ENCODE peak calls at places on chromosomes 13 and 19, in nine cellular contexts. D is hippocampal formation; O is erythroblast; A is activated CD4-positive, alpha-beta T cell treated with anti-CD3 and anti-CD28 coated beads for 48 hours; R is Kasumi-1; M is stimulated activated CD4-positive, alpha-beta T cell treated with anti-CD3 and anti-CD28 coated beads, Interleukin-12 subunit alpha, Interleukin-12 subunit beta, amount 100 ng/mL, for 4 hours; N is GM20000; Y is cardiac fibroblast; H is mucosa of gallbladder. P is an unnamed sample.

GRCh38 chr13:47801555-47801954 is 199.5 kb downstream of the SUCLA2 start:
- DNase-seq in A (no peak), H (no peak), N (no peak), R (no peak), Y (no peak), D (no peak), O (no peak), M (no peak), P (no peak)

GRCh38 chr19:32223595-32224370 is 121.6 kb upstream of the ZNF507 start:
- DNase-seq in D (no peak), M (no peak), O (no peak), N (no peak), A (peak), R (no peak), Y (no peak), H (no peak), P (no peak)

GRCh38 chr13:40440990-40441820 is 225.2 kb downstream of the FOXO1 start:
- DNase-seq in R (no peak), D (peak), A (no peak), O (no peak), N (no peak), M (no peak), H (peak), Y (peak), P (no peak)

GRCh38 chr19:12065100-12065538 is 588 bp downstream of the ZNF844 start:
- DNase-seq in H (peak), R (no peak), M (peak), O (peak), N (peak), D (peak), A (peak), Y (peak), P (no peak)

GRCh38 chr19:34253711-34254551 is 423 bp upstream of the GARRE1 start:
- DNase-seq in Y (no peak), O (no peak), A (no peak), R (peak), D (peak), H (peak), M (peak), N (no peak), P (no peak)

GRCh38 chr13:75299206-75299605 is 182.8 kb downstream of the TBC1D4 start:
- DNase-seq in Y (no peak), M (no peak), H (no peak), N (no peak), A (no peak), R (no peak), D (no peak), O (no peak), P (no peak)

GRCh38 chr13:43986395-43986794 is 106.7 kb downstream of the LACC1 start:
- DNase-seq in M (no peak), A (no peak), R (no peak), D (no peak), N (no peak), Y (no peak), O (no peak), H (no peak), P (no peak)

GRCh38 chr13:110338441-110339101 is 31.5 kb downstream of the COL4A2 start:
- DNase-seq in Y (peak), A (no peak), H (peak), M (no peak), O (no peak), N (no peak), R (no peak), D (no peak), P (no peak)

GRCh38 chr19:13880059-13880672 is 3.2 kb downstream of the NANOS3 start:
- DNase-seq in A (peak), N (peak), O (peak), R (peak), H (peak), M (peak), D (peak), Y (peak), P (peak)

GRCh38 chr19:14418743-14419037 is 451 bp downstream of the DDX39A start:
- DNase-seq in R (no peak), Y (no peak), D (no peak), A (no peak), N (no peak), M (no peak), H (no peak), O (no peak), P (no peak)

GRCh38 chr13:106186366-106187030 is 349.0 kb downstream of the EFNB2 start:
- DNase-seq in D (no peak), O (no peak), R (no peak), N (no peak), A (no peak), H (no peak), Y (peak), M (no peak), P (no peak)

GRCh38 chr13:99050983-99051488 is 73.2 kb upstream of the DOCK9 start:
- DNase-seq in R (no peak), Y (no peak), H (no peak), N (no peak), A (no peak), M (no peak), D (no peak), O (no peak), P (no peak)

GRCh38 chr13:71730267-71730666 is 136.7 kb downstream of the DACH1 start:
- DNase-seq in M (no peak), D (no peak), A (no peak), N (no peak), Y (no peak), O (no peak), H (no peak), R (no peak), P (no peak)

GRCh38 chr13:111184685-111185401 is 69.7 kb downstream of the ARHGEF7 start:
- DNase-seq in N (peak), H (no peak), R (peak), M (peak), O (no peak), D (no peak), A (peak), Y (peak), P (no peak)

GRCh38 chr13:82947121-82948077 is 934.9 kb downstream of the SLITRK1 start:
- DNase-seq in R (no peak), D (no peak), M (no peak), N (no peak), A (no peak), H (no peak), Y (no peak), O (no peak), P (no peak)

GRCh38 chr13:26919311-26919710 is 158.7 kb upstream of the GPR12 start:
- DNase-seq in O (no peak), D (no peak), A (no peak), H (no peak), R (no peak), M (no peak), Y (no peak), N (no peak), P (no peak)

GRCh38 chr19:10565028-10565566 is 713 bp downstream of the KRI1 start:
- DNase-seq in R (peak), Y (peak), N (peak), H (no peak), D (no peak), M (peak), A (peak), O (peak), P (peak)

GRCh38 chr19:19276386-19276785 is 3.3 kb upstream of the TM6SF2 start:
- DNase-seq in O (no peak), D (no peak), M (no peak), R (no peak), H (peak), A (no peak), Y (peak), N (no peak), P (no peak)

GRCh38 chr19:50514346-50515167 is 844 bp upstream of the ASPDH start:
- DNase-seq in A (no peak), M (no peak), D (peak), O (no peak), R (no peak), H (no peak), N (no peak), Y (no peak), P (no peak)

GRCh38 chr19:3366104-3366760 is at the start of gene NFIC:
- DNase-seq in D (peak), A (peak), M (peak), O (peak), R (peak), N (peak), H (peak), Y (peak), P (peak)

GRCh38 chr13:25375727-25376358 is 4.1 kb downstream of the ATP8A2 start:
- DNase-seq in H (peak), M (no peak), Y (peak), O (peak), A (peak), R (peak), N (peak), D (no peak), P (peak)

GRCh38 chr19:7450243-7451223 is 38.3 kb downstream of the PEX11G start:
- DNase-seq in M (no peak), D (no peak), O (no peak), Y (peak), H (no peak), A (no peak), R (no peak), N (no peak), P (no peak)

GRCh38 chr13:108283110-108283509 is 13.6 kb downstream of the TNFSF13B start:
- DNase-seq in D (no peak), A (no peak), N (no peak), R (no peak), M (no peak), O (no peak), Y (no peak), H (no peak), P (no peak)

GRCh38 chr13:27004866-27005265 is 166.7 kb downstream of the USP12 start:
- DNase-seq in O (no peak), H (no peak), M (no peak), Y (no peak), A (no peak), N (no peak), R (no peak), D (no peak), P (no peak)

GRCh38 chr19:6415592-6416190 is 8.9 kb downstream of the KHSRP start:
- DNase-seq in H (no peak), M (no peak), R (no peak), N (no peak), A (no peak), Y (no peak), O (no peak), D (no peak), P (no peak)

GRCh38 chr19:54889566-54889965 is 15.5 kb downstream of the FCAR start:
- DNase-seq in H (no peak), Y (no peak), D (no peak), O (no peak), N (no peak), M (no peak), A (no peak), R (no peak), P (no peak)

GRCh38 chr19:18650048-18650435 is 13.2 kb downstream of the KLHL26 start:
- DNase-seq in R (no peak), Y (peak), D (no peak), H (peak), A (no peak), M (no peak), N (no peak), O (no peak), P (no peak)

GRCh38 chr19:50835103-50835784 is 1.9 kb upstream of the KLK15 start:
- DNase-seq in D (no peak), A (no peak), N (no peak), R (no peak), H (no peak), M (no peak), O (no peak), Y (peak), P (no peak)

GRCh38 chr19:56105090-56105701 is 15.9 kb downstream of the ZNF787 start:
- DNase-seq in A (peak), M (peak), N (peak), H (peak), R (peak), Y (peak), D (peak), O (peak), P (peak)

GRCh38 chr19:10419646-10420443 is 493 bp upstream of the PDE4A start:
- DNase-seq in R (peak), D (no peak), M (no peak), A (peak), H (no peak), O (peak), N (peak), Y (peak), P (peak)

GRCh38 chr13:36831291-36831690 is 12.3 kb downstream of the RFXAP start:
- DNase-seq in D (no peak), M (no peak), Y (no peak), N (no peak), H (no peak), A (no peak), O (no peak), R (no peak), P (no peak)

GRCh38 chr13:96984061-96984508 is 10.2 kb downstream of the OXGR1 start:
- DNase-seq in A (peak), O (no peak), D (no peak), R (peak), N (peak), Y (peak), M (peak), H (peak), P (no peak)

GRCh38 chr13:24254151-24254810 is 55.1 kb upstream of the C1QTNF9 start:
- DNase-seq in M (no peak), R (peak), D (no peak), O (no peak), Y (peak), A (peak), N (no peak), H (no peak), P (no peak)

GRCh38 chr19:49340069-49340864 is 5.1 kb downstream of the CD37 start:
- DNase-seq in O (no peak), N (peak), R (no peak), D (no peak), H (peak), A (no peak), Y (peak), M (no peak), P (no peak)

GRCh38 chr13:113125506-113126264 is 3.1 kb downstream of the F10 start:
- DNase-seq in A (no peak), R (no peak), O (no peak), N (no peak), D (no peak), H (no peak), M (no peak), Y (no peak), P (no peak)